ENCODE peak calls at places on chromosome 13, in five cellular contexts. A is HepG2, H is H1, G is GM12891, R is K562. T is an unnamed sample.

GRCh38 chr13:37202264-37202663 is 96.8 kb upstream of the CSNK1A1L start:
- DNase-seq in A (no peak), H (no peak), G (no peak), R (no peak), T (no peak)

GRCh38 chr13:79631260-79631659 is 150.3 kb downstream of the NDFIP2 start:
- DNase-seq in A (no peak), H (no peak), G (no peak), R (no peak), T (no peak)

GRCh38 chr13:43879323-43880181 is at the start of the genes CCDC122 and LACC1:
- DNase-seq in A (peak), H (peak), G (peak), R (no peak), T (peak)

GRCh38 chr13:20924758-20925394 is 22.3 kb upstream of the XPO4 start:
- DNase-seq in A (peak), H (peak), G (no peak), R (peak), T (no peak)

GRCh38 chr13:23620613-23621315 is 50.6 kb downstream of the TNFRSF19 start:
- DNase-seq in A (no peak), H (no peak), G (no peak), R (no peak), T (no peak)

GRCh38 chr13:28415994-28416411 is 78.9 kb downstream of the FLT1 start:
- DNase-seq in A (no peak), H (no peak), G (no peak), R (no peak), T (no peak)

GRCh38 chr13:64274481-64275217 is 2859.0 kb upstream of the PCDH20 start:
- DNase-seq in A (no peak), H (no peak), G (no peak), R (peak), T (no peak)

GRCh38 chr13:101618440-101619187 is 166.1 kb downstream of the ITGBL1 start:
- DNase-seq in A (no peak), H (no peak), G (no peak), R (no peak), T (no peak)

GRCh38 chr13:44573071-44573470 is 3.1 kb downstream of the TSC22D1 start:
- DNase-seq in A (no peak), H (no peak), G (no peak), R (no peak), T (no peak)

GRCh38 chr13:28478127-28478526 is 16.8 kb downstream of the FLT1 start:
- DNase-seq in A (no peak), H (no peak), G (no peak), R (no peak), T (no peak)

GRCh38 chr13:113186061-113186900 is 22.2 kb downstream of the PCID2 start:
- DNase-seq in A (no peak), H (no peak), G (no peak), R (no peak), T (no peak)

GRCh38 chr13:84896128-84896527 is 903.1 kb downstream of the SLITRK6 start:
- DNase-seq in A (peak), H (peak), G (peak), R (peak), T (no peak)

GRCh38 chr13:39410089-39410901 is 192.7 kb downstream of the LHFPL6 start:
- DNase-seq in A (no peak), H (no peak), G (no peak), R (no peak), T (no peak)

GRCh38 chr13:94198666-94199065 is 280.8 kb downstream of the DCT start:
- DNase-seq in A (no peak), H (no peak), G (no peak), R (no peak), T (no peak)

GRCh38 chr13:98476538-98476966 is 100.4 kb downstream of the STK24 start:
- DNase-seq in A (no peak), H (no peak), G (peak), R (peak), T (peak)

GRCh38 chr13:35055705-35056104 is 113.6 kb downstream of the NBEA start:
- DNase-seq in A (no peak), H (no peak), G (no peak), R (no peak), T (no peak)

GRCh38 chr13:67230243-67230773 is at the start of gene PCDH9:
- DNase-seq in A (peak), H (peak), G (peak), R (peak), T (peak)

GRCh38 chr13:84132491-84132890 is 250.2 kb upstream of the SLITRK1 start:
- DNase-seq in A (no peak), H (no peak), G (no peak), R (no peak), T (no peak)

GRCh38 chr13:94331281-94331680 is 148.2 kb downstream of the DCT start:
- DNase-seq in A (no peak), H (no peak), G (no peak), R (no peak), T (no peak)

GRCh38 chr13:110835721-110836599 is 78.9 kb downstream of the ANKRD10 start:
- DNase-seq in A (no peak), H (no peak), G (no peak), R (no peak), T (no peak)

GRCh38 chr13:106087201-106087600 is 448.3 kb downstream of the EFNB2 start:
- DNase-seq in A (no peak), H (no peak), G (no peak), R (no peak), T (no peak)
- TF ChIP-seq POLR2AphosphoS5 in A (no peak), H (no peak), G (no peak), R (no peak), T (no peak)

GRCh38 chr13:41246969-41247750 is 16.2 kb downstream of the MTRF1 start:
- DNase-seq in A (no peak), H (no peak), G (no peak), R (no peak), T (no peak)

GRCh38 chr13:41241626-41242025 is 21.8 kb downstream of the MTRF1 start:
- DNase-seq in A (no peak), H (no peak), G (no peak), R (no peak), T (no peak)

GRCh38 chr13:41244555-41244954 is 18.8 kb downstream of the MTRF1 start:
- DNase-seq in A (no peak), H (no peak), G (no peak), R (no peak), T (no peak)
- TF ChIP-seq POLR2A in A (no peak), H (no peak), G (no peak), R (no peak), T (no peak)

GRCh38 chr13:32001392-32001768 is 30.2 kb upstream of the FRY start:
- DNase-seq in A (peak), H (no peak), G (peak), R (peak), T (peak)
- TF ChIP-seq TAF1 in A (no peak), H (no peak), G (no peak), R (no peak), T (no peak)

GRCh38 chr13:36131215-36131930 is at the start of gene DCLK1:
- DNase-seq in A (no peak), H (peak), G (no peak), R (no peak), T (no peak)
- TF ChIP-seq POLR2AphosphoS5 in A (no peak), H (no peak), G (no peak), R (no peak), T (no peak)

GRCh38 chr13:30395192-30396158 is 26.8 kb upstream of the UBE2L5 start:
- DNase-seq in A (peak), H (peak), G (peak), R (peak), T (no peak)
- TF ChIP-seq POLR2A in A (peak), H (no peak), G (no peak), R (no peak), T (peak)

GRCh38 chr13:41428155-41428554 is 29.2 kb upstream of the RGCC start:
- DNase-seq in A (no peak), H (peak), G (no peak), R (no peak), T (no peak)
- TF ChIP-seq TAF1 in A (no peak), H (no peak), G (no peak), R (no peak), T (no peak)

T was measured in GM12892.